ENCODE peak calls at places on chromosome 3, in four cellular contexts. C is H9, S is IMR-90, Z is H1. I is an unnamed sample.

GRCh38 chr3:61250784-61251173 is 473 bp downstream of the FHIT start:
- DNase-seq in S (no peak), Z (no peak), C (no peak), I (peak; percentile 48)

GRCh38 chr3:50112462-50112861 is 23.7 kb downstream of the RBM5 start:
- DNase-seq in Z (no peak), C (no peak), S (no peak), I (no peak)

GRCh38 chr3:69646287-69647067 is 92.8 kb upstream of the MITF start:
- DNase-seq in S (no peak), C (no peak), Z (no peak), I (no peak)

GRCh38 chr3:76352848-76353130 is 567.4 kb upstream of the ZNF717 start:
- DNase-seq in S (no peak), Z (no peak), C (no peak), I (no peak)

GRCh38 chr3:84679211-84679610 is 279.6 kb upstream of the CADM2 start:
- DNase-seq in S (no peak), Z (no peak), C (no peak), I (no peak)

GRCh38 chr3:8632402-8633237 is 12.0 kb downstream of the SSUH2 start:
- DNase-seq in Z (no peak), S (no peak), C (no peak), I (no peak)

GRCh38 chr3:105762749-105763673 is 105.8 kb downstream of the CBLB start:
- DNase-seq in S (no peak), C (no peak), Z (no peak), I (no peak)

GRCh38 chr3:179181021-179181472 is 32.9 kb downstream of the PIK3CA start:
- DNase-seq in S (peak; percentile 63), Z (no peak), C (no peak), I (no peak)

GRCh38 chr3:124429129-124429815 is 301.0 kb upstream of the UMPS start:
- DNase-seq in C (no peak), S (peak; percentile 53), Z (no peak), I (peak; percentile 79)

GRCh38 chr3:188220097-188220788 is 66.3 kb downstream of the LPP start:
- DNase-seq in Z (no peak), S (peak; percentile 73), C (no peak), I (no peak)

GRCh38 chr3:184158394-184158793 is 3.2 kb downstream of the DVL3 start:
- DNase-seq in S (no peak), Z (no peak), C (no peak), I (no peak)

DNA sequence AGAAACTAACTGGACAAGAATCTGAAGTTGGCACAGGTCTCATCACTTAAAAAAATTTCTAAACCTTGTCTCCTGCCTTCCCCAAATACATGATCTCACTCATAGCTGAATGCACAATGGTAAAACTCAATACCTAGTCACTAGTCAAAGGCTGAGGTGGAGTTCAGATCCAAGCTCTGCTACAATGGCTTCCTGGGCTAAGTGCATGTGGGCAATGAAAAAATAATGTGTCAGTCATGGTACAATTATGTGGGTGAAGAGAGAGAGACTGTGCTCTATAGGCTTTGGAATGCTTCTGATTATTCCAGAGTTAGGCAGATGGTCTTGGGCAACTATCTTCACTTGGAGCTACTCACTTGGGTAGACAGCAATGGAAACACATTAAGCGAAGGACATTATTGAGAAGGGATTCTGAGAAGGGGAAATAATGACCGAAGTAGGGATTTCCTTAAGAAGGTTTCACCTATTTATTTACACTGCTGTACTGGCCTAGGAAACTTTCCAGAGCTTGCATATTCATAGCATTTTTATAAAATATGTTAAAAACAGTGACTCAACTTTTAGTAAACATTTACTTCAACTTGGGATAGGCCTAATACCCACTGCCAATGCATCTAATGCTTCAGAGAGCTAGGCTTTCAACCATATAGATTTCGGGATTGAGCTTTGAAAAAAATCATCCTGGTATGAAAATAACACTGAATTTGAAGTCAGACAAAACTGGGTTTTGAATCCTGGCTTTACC is 58.7 kb upstream of the PLXND1 start:
- DNase-seq in C (no peak), Z (no peak), S (peak; percentile 73), I (no peak)
- H4K5ac ChIP-seq in C (no peak overlapping the region), Z (no peak overlapping the region), S (peak overlapping the region; percentile 26), I (no peak overlapping the region)

DNA sequence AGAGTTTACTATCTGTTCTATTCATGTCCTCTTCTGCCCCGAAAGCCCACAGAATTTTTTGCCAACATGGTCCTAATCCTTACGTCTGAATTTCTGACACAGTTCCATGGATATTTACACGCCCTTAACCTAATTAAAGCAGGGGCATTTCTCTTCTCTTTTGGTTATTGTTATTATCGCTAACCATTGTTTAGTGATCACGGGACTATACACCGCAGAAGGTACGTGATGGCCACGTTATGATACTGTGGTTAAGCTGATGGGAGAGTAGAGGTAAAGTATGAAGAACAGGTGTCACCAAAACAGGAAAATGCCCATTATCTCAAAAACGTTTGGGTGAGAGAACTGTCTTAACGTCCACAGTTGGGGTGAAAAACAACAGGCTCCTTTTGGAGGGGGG is 26.4 kb downstream of the CCR4 start:
- DNase-seq in S (no peak), Z (no peak), C (no peak), I (no peak)
- H4K5ac ChIP-seq in S (no peak overlapping the region), Z (no peak overlapping the region), C (no peak overlapping the region), I (no peak overlapping the region)

DNA sequence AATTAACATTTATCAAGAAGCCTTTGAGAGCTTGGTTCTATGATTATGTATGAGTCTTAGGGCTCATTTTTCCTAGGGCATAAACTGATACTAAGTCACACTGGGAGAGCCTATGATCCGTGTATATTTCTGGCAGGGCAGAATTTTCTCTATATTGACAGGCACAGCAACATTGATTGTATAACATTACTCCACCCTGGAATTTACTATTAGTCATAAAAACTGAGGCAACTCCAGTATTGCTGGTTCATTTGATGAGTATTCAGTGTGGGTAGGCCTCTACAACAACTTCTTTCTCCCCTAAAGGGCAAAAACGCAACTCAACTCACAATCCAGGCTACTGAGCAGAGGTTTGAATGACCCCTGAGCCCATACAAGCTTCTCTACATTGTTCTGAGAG is 10.6 kb upstream of the CSTA start:
- DNase-seq in S (peak; percentile 7), Z (no peak), C (no peak), I (no peak)
- H4K5ac ChIP-seq in S (no peak overlapping the region), Z (no peak overlapping the region), C (no peak overlapping the region), I (no peak overlapping the region)

GRCh38 chr3:28495301-28495700 is 146.7 kb upstream of the AZI2 start:
- DNase-seq in Z (no peak), C (no peak), S (no peak), I (no peak)
- H4K5ac ChIP-seq in Z (no peak overlapping the region), C (no peak overlapping the region), S (no peak overlapping the region), I (no peak overlapping the region)

DNA sequence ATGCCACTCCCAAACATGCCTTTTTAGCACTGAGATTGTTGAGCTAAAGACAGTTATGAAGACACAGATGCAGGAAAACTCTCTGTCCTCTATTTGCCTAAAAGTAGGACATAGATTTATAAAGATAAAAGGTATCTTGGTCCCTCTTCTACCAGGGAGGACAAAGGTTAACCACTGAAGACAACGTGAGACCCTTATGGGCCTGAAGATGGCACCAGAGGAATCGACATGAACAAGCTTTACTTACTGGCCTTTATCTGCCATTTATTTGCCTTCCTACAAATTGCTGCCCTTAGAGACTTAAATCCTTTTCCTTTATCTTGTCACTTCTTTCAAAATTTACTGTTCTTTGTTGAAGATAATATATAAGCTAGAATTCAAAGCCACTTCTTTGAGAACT is 109.7 kb upstream of the FAM3D start:
- DNase-seq in Z (no peak), S (no peak), C (no peak), I (peak; percentile 61)
- H4K5ac ChIP-seq in Z (no peak overlapping the region), S (no peak overlapping the region), C (no peak overlapping the region), I (no peak overlapping the region)

DNA sequence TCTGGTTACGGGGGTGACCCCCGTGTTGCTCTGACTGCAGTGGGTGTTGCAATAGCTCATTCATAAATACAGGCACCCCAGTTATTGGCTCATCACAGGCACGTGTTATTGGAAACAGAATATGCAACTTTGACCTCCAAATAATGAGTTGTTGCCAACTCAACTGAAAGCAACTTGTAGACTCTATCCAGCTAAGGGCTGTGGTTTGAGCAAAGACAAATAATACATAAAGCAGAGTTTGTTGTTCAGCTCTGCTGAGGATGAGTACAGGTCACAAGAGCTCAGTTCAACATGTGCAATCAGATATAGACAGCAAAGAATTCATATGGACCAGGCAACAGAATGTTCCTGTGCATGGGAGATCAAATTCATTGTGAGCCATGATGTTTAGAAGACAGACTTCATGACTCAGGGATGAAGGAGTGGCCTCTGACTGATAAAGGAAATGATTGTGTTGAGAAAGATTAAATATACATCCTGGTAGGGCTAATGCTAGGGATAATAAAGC is 87.6 kb upstream of the LRIG1 start:
- DNase-seq in C (no peak), S (peak; percentile 91), Z (no peak), I (no peak)
- H4K5ac ChIP-seq in C (no peak overlapping the region), S (no peak overlapping the region), Z (no peak overlapping the region), I (no peak overlapping the region)

I was measured in mesendoderm.